ENCODE peak calls at places on chromosomes 3 and 15, in four cellular contexts. H is A549, N is GM12878, J is K562. K is an unnamed sample.

GRCh38 chr3:110881069-110881468 is 190.5 kb upstream of the NECTIN3 start:
- DNase-seq in H (peak), N (no peak), J (peak), K (peak)

GRCh38 chr3:23826382-23827061 is 20.8 kb downstream of the UBE2E1 start:
- DNase-seq in J (peak), H (no peak), N (no peak), K (no peak)

GRCh38 chr3:197289726-197290125 is 8.7 kb downstream of the DLG1 start:
- DNase-seq in H (no peak), N (no peak), J (no peak), K (no peak)

GRCh38 chr15:98855815-98856539 is 151.6 kb downstream of the PGPEP1L start:
- DNase-seq in J (no peak), N (no peak), H (peak), K (no peak)

GRCh38 chr15:82647835-82648256 is 683 bp upstream of the CPEB1 start:
- DNase-seq in N (no peak), H (no peak), J (peak), K (no peak)

GRCh38 chr3:97927699-97928098 is 44.5 kb downstream of the RIOX2 start:
- DNase-seq in J (no peak), H (no peak), N (no peak), K (peak)

GRCh38 chr3:141686477-141687280 is 51.4 kb upstream of the RNF7 start:
- DNase-seq in H (peak), J (no peak), N (no peak), K (peak)

GRCh38 chr15:39828374-39828931 is 45.8 kb upstream of the FSIP1 start:
- DNase-seq in H (no peak), J (no peak), N (no peak), K (no peak)

GRCh38 chr15:88657326-88658069 is 18.7 kb downstream of the ISG20 start:
- DNase-seq in N (no peak), J (peak), H (peak), K (no peak)

GRCh38 chr3:50245251-50245745 is 9.3 kb downstream of the GNAI2 start:
- DNase-seq in H (no peak), N (no peak), J (no peak), K (no peak)

GRCh38 chr3:171284308-171285075 is 175.7 kb downstream of the TNIK start:
- DNase-seq in J (no peak), H (peak), N (peak), K (no peak)

GRCh38 chr3:45711936-45712335 is 22.7 kb downstream of the SACM1L start:
- DNase-seq in N (no peak), H (no peak), J (no peak), K (no peak)

GRCh38 chr3:58009026-58009748 is 965 bp downstream of the FLNB start:
- DNase-seq in N (no peak), H (no peak), J (peak), K (no peak)

GRCh38 chr3:5054098-5054497 is 68.0 kb upstream of the ARL8B start:
- DNase-seq in N (no peak), H (no peak), J (no peak), K (no peak)

DNA sequence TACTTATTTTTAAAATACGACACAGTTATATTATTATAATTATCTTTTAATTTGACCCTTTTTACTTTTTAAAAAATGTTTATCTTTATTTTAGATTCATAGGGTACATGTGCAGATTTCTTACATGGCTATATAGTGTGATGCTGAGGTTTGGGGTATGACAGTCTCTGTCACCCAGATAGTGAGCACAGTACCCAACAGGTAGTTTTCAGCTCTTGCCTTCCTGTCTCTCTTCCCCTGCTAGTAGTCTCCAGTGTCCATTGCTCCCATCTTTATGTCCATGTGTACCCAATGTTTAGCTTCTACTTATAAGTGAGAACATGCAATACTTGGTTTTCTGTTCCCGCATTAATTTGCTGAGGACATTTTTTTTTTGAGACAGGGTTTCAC is 21.8 kb upstream of the KCNMB2 start:
- DNase-seq in J (no peak), H (no peak), N (no peak), K (no peak)
- TF ChIP-seq POLR2AphosphoS2 in J (no peak), H (no peak), N (no peak), K (no peak)

GRCh38 chr15:72202302-72202701 is 4.7 kb upstream of the GRAMD2A start:
- DNase-seq in J (no peak), H (no peak), N (no peak), K (no peak)

GRCh38 chr15:72199721-72200212 is 2.2 kb upstream of the GRAMD2A start:
- DNase-seq in N (peak), J (peak), H (peak), K (peak)

GRCh38 chr15:72201346-72202029 is 3.9 kb upstream of the GRAMD2A start:
- DNase-seq in J (no peak), H (no peak), N (no peak), K (no peak)

GRCh38 chr15:72198410-72199270 is 1.1 kb upstream of the GRAMD2A start:
- DNase-seq in J (no peak), H (no peak), N (no peak), K (no peak)

GRCh38 chr15:72200395-72201237 is 3.0 kb upstream of the GRAMD2A start:
- DNase-seq in H (no peak), J (no peak), N (no peak), K (no peak)
- TF ChIP-seq USF2 in H (no peak), J (no peak), N (no peak), K (no peak)

DNA sequence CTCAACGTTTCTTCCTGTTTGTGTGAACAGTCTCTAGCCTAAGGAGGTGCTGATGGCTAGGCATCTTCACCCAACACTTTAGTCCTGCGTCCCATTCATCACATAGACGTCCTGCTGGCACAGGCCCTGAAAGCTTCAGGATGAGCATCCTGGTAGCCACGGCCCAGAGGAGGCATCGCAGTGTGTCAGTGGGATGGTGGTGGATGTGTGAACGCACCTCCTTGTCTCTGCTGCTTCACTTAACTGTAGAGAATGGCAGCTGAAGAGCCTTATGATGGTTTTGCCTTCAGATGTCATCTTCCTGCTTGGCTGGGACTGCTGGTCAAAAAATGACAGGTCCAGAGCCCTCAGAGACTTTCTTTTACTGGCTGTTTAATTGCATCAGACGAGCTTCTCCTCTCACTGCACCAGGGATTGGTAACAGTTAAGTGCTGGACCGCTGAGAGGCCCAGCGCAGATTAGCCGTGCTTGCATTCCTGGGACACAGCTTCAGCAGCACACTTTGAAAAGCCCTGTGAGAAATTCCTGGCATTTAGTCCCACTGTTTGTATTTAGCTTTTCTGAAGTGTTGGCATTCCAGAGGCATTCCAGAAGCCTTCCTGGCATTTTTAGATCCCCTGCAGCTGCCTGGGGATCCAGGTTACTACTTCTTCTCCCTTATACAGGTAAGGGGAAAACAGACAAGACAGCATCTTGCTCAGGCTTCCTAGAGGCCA is 132.4 kb upstream of the PLXNA1 start:
- DNase-seq in J (no peak), H (peak), N (no peak), K (peak)
- TF ChIP-seq POLR2AphosphoS2 in J (no peak), H (no peak), N (no peak), K (no peak)

GRCh38 chr3:159914421-159914820 is 74.2 kb upstream of the IL12A start:
- DNase-seq in N (no peak), H (no peak), J (no peak), K (no peak)
- TF ChIP-seq USF2 in N (no peak), H (no peak), J (no peak), K (no peak)

DNA sequence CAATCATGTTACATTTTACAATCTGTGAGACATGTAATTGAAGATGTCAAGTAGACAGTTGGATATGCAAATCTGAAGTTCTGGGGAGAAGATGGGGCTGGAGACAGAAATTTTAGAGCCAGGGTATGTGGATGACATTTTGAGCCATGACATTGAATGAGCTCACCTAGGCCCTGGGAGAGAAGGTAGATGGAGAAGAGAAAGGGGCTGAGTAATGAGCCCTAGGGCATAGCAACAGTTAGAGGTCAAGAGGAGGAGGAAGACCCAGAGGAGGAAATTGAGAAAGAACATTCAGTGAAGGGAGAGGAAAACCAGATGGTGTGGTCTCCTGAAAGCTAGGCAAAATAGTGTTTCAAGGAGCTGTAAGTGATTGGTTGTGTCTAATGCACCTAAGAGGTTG is 15.3 kb downstream of the TMEM266 start:
- DNase-seq in H (no peak), J (no peak), N (no peak), K (no peak)
- TF ChIP-seq POLR2AphosphoS2 in H (no peak), J (no peak), N (no peak), K (no peak)